ENCODE peak calls at places on chromosomes 11 and 22, in ten cellular contexts. One of them, this sample, is unnamed.
A peak's percentile ranks its signal among the peaks of the same experiment; 100 is the strongest.

GRCh38 chr11:64764753-64765152 is 5.0 kb upstream of the PYGM start:
- DNase-seq in stomach: no peak
- DNase-seq in lower leg skin: no peak
- DNase-seq in adrenal gland: peak; percentile 19
- DNase-seq in body of pancreas: no peak
- DNase-seq in esophagus muscularis mucosa: no peak
- DNase-seq in heart left ventricle: peak; percentile 17
- DNase-seq in ovary: peak; percentile 16
- DNase-seq in K562: no peak
- DNase-seq in tibial nerve: no peak
- DNase-seq in this sample: no peak

GRCh38 chr11:660281-660680 is 23.2 kb downstream of the DRD4 start:
- DNase-seq in stomach: no peak
- DNase-seq in lower leg skin: no peak
- DNase-seq in adrenal gland: no peak
- DNase-seq in body of pancreas: no peak
- DNase-seq in esophagus muscularis mucosa: no peak
- DNase-seq in heart left ventricle: no peak
- DNase-seq in ovary: no peak
- DNase-seq in K562: no peak
- DNase-seq in tibial nerve: no peak
- DNase-seq in this sample: no peak

GRCh38 chr11:103035656-103036434 is 56.1 kb downstream of the DCUN1D5 start:
- DNase-seq in stomach: no peak
- DNase-seq in lower leg skin: no peak
- DNase-seq in adrenal gland: peak; percentile 55
- DNase-seq in body of pancreas: peak; percentile 43
- DNase-seq in esophagus muscularis mucosa: no peak
- DNase-seq in heart left ventricle: no peak
- DNase-seq in ovary: no peak
- DNase-seq in K562: peak; percentile 49
- DNase-seq in tibial nerve: peak; percentile 67
- DNase-seq in this sample: no peak

GRCh38 chr22:33803371-33803770 is 116.9 kb downstream of the LARGE1 start:
- DNase-seq in stomach: no peak
- DNase-seq in lower leg skin: no peak
- DNase-seq in adrenal gland: no peak
- DNase-seq in body of pancreas: no peak
- DNase-seq in esophagus muscularis mucosa: no peak
- DNase-seq in heart left ventricle: no peak
- DNase-seq in ovary: no peak
- DNase-seq in K562: no peak
- DNase-seq in tibial nerve: no peak
- DNase-seq in this sample: no peak

GRCh38 chr11:4546876-4547275 is 1.9 kb downstream of the OR52M1 start:
- DNase-seq in stomach: no peak
- DNase-seq in lower leg skin: no peak
- DNase-seq in adrenal gland: no peak
- DNase-seq in body of pancreas: no peak
- DNase-seq in esophagus muscularis mucosa: no peak
- DNase-seq in heart left ventricle: no peak
- DNase-seq in ovary: no peak
- DNase-seq in K562: no peak
- DNase-seq in tibial nerve: no peak
- DNase-seq in this sample: no peak

GRCh38 chr11:70739811-70740474 is 341.6 kb downstream of the CTTN start:
- DNase-seq in stomach: no peak
- DNase-seq in lower leg skin: no peak
- DNase-seq in adrenal gland: no peak
- DNase-seq in body of pancreas: no peak
- DNase-seq in esophagus muscularis mucosa: no peak
- DNase-seq in heart left ventricle: no peak
- DNase-seq in ovary: no peak
- DNase-seq in K562: no peak
- DNase-seq in tibial nerve: no peak
- DNase-seq in this sample: no peak

GRCh38 chr11:119639642-119640205 is 89.3 kb downstream of the NECTIN1 start:
- DNase-seq in stomach: no peak
- DNase-seq in lower leg skin: no peak
- DNase-seq in adrenal gland: no peak
- DNase-seq in body of pancreas: no peak
- DNase-seq in esophagus muscularis mucosa: no peak
- DNase-seq in heart left ventricle: no peak
- DNase-seq in ovary: no peak
- DNase-seq in K562: no peak
- DNase-seq in tibial nerve: no peak
- DNase-seq in this sample: no peak

GRCh38 chr11:2828585-2829330 is 56.8 kb downstream of the CDKN1C start:
- DNase-seq in stomach: no peak
- DNase-seq in lower leg skin: no peak
- DNase-seq in adrenal gland: no peak
- DNase-seq in body of pancreas: no peak
- DNase-seq in esophagus muscularis mucosa: no peak
- DNase-seq in heart left ventricle: peak; percentile 52
- DNase-seq in ovary: no peak
- DNase-seq in K562: no peak
- DNase-seq in tibial nerve: no peak
- DNase-seq in this sample: no peak

GRCh38 chr22:21632237-21632895 is at the start of gene CCDC116:
- DNase-seq in stomach: peak; percentile 33
- DNase-seq in lower leg skin: no peak
- DNase-seq in adrenal gland: no peak
- DNase-seq in body of pancreas: no peak
- DNase-seq in esophagus muscularis mucosa: no peak
- DNase-seq in heart left ventricle: no peak
- DNase-seq in ovary: no peak
- DNase-seq in K562: peak; percentile 100
- DNase-seq in tibial nerve: no peak
- DNase-seq in this sample: no peak

GRCh38 chr22:45763236-45763624 is 91.6 kb downstream of the ATXN10 start:
- DNase-seq in stomach: no peak
- DNase-seq in lower leg skin: no peak
- DNase-seq in adrenal gland: no peak
- DNase-seq in body of pancreas: no peak
- DNase-seq in esophagus muscularis mucosa: no peak
- DNase-seq in heart left ventricle: no peak
- DNase-seq in ovary: no peak
- DNase-seq in K562: no peak
- DNase-seq in tibial nerve: no peak
- DNase-seq in this sample: no peak

GRCh38 chr11:67195971-67196418 is 70.3 kb upstream of the GRK2 start:
- DNase-seq in stomach: no peak
- DNase-seq in lower leg skin: no peak
- DNase-seq in adrenal gland: no peak
- DNase-seq in body of pancreas: no peak
- DNase-seq in esophagus muscularis mucosa: no peak
- DNase-seq in heart left ventricle: no peak
- DNase-seq in ovary: no peak
- DNase-seq in K562: no peak
- DNase-seq in tibial nerve: no peak
- DNase-seq in this sample: no peak

GRCh38 chr11:35323076-35323868 is 96.1 kb downstream of the SLC1A2 start:
- DNase-seq in stomach: no peak
- DNase-seq in lower leg skin: no peak
- DNase-seq in adrenal gland: no peak
- DNase-seq in body of pancreas: no peak
- DNase-seq in esophagus muscularis mucosa: no peak
- DNase-seq in heart left ventricle: no peak
- DNase-seq in ovary: no peak
- DNase-seq in K562: no peak
- DNase-seq in tibial nerve: no peak
- DNase-seq in this sample: no peak

GRCh38 chr11:2527621-2528291 is 82.9 kb downstream of the KCNQ1 start:
- DNase-seq in stomach: no peak
- DNase-seq in lower leg skin: peak; percentile 85
- DNase-seq in adrenal gland: peak; percentile 22
- DNase-seq in body of pancreas: peak; percentile 10
- DNase-seq in esophagus muscularis mucosa: no peak
- DNase-seq in heart left ventricle: peak; percentile 27
- DNase-seq in ovary: peak; percentile 13
- DNase-seq in K562: no peak
- DNase-seq in tibial nerve: no peak
- DNase-seq in this sample: no peak

GRCh38 chr11:5476184-5476819 is 12.2 kb upstream of the OR52D1 start:
- DNase-seq in stomach: peak; percentile 36
- DNase-seq in lower leg skin: no peak
- DNase-seq in adrenal gland: peak; percentile 33
- DNase-seq in body of pancreas: peak; percentile 46
- DNase-seq in esophagus muscularis mucosa: no peak
- DNase-seq in heart left ventricle: no peak
- DNase-seq in ovary: peak; percentile 30
- DNase-seq in K562: peak; percentile 71
- DNase-seq in tibial nerve: peak; percentile 13
- DNase-seq in this sample: no peak

DNA sequence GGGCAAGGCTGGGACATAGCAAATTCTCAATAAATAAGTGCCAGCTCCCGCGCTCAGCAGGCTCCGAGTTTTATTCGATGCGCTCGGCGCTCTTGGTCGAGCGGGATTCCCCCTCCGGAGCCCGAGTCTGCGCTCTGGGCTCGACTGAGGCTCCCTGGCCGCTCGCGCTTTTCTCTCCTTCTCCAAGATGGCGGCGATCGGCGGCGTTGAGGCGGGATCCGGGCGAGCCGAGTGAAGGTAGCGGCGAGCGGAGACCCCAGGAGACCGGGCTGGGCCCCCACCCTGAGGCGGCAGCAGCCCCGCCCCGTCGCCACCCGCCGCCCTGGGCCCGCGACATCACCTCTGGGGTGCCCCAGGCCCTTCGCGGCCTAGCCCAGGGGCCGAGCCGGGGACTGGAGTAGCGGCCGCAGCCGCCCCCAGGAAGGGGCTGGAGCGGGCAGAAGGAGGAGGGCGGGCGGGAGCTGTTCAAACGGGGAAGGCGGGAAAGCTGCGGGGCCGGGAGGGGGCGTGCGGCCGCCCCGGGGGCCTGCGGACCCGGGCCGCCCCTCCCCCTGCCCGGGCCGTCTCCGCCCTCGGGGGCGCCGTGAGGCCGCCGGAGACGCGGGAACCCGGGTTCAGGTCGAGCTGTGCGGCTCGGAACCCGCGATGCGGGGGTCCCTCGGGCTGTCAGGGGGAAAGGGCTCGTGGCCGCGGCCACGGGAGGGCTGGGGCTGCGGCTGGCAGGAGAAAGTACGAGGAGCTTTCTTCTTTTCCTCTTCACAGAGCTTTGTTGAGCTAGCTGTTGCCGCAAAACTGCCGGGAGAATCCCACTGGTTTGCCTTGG is at the start of gene HMGXB4:
- DNase-seq in stomach: peak; percentile 90
- DNase-seq in lower leg skin: peak; percentile 97
- DNase-seq in adrenal gland: peak; percentile 87
- DNase-seq in body of pancreas: peak; percentile 84
- DNase-seq in esophagus muscularis mucosa: peak; percentile 96
- DNase-seq in heart left ventricle: peak; percentile 92
- DNase-seq in ovary: peak; percentile 83
- DNase-seq in K562: peak; percentile 89
- DNase-seq in tibial nerve: peak; percentile 70
- DNase-seq in this sample: peak; percentile 76
- TF ChIP-seq POLR2A in stomach: no peak
- TF ChIP-seq POLR2A in lower leg skin: no peak
- TF ChIP-seq POLR2A in adrenal gland: no peak
- TF ChIP-seq POLR2A in body of pancreas: peak; percentile 35
- TF ChIP-seq POLR2A in esophagus muscularis mucosa: no peak
- TF ChIP-seq POLR2A in heart left ventricle: no peak
- TF ChIP-seq POLR2A in ovary: no peak
- TF ChIP-seq POLR2A in K562: peak; percentile 73
- TF ChIP-seq POLR2A in tibial nerve: no peak
- TF ChIP-seq POLR2A in this sample: no peak

GRCh38 chr11:117072517-117073218 is 25.6 kb downstream of the SIK3 start:
- DNase-seq in stomach: no peak
- DNase-seq in lower leg skin: no peak
- DNase-seq in adrenal gland: peak; percentile 43
- DNase-seq in body of pancreas: no peak
- DNase-seq in esophagus muscularis mucosa: no peak
- DNase-seq in heart left ventricle: no peak
- DNase-seq in ovary: no peak
- DNase-seq in K562: peak; percentile 62
- DNase-seq in tibial nerve: no peak
- DNase-seq in this sample: no peak
- TF ChIP-seq POLR2A in stomach: no peak
- TF ChIP-seq POLR2A in lower leg skin: no peak
- TF ChIP-seq POLR2A in adrenal gland: no peak
- TF ChIP-seq POLR2A in body of pancreas: no peak
- TF ChIP-seq POLR2A in esophagus muscularis mucosa: no peak
- TF ChIP-seq POLR2A in heart left ventricle: no peak
- TF ChIP-seq POLR2A in ovary: no peak
- TF ChIP-seq POLR2A in K562: no peak
- TF ChIP-seq POLR2A in tibial nerve: no peak
- TF ChIP-seq POLR2A in this sample: no peak

GRCh38 chr11:62552931-62553838 is 6.6 kb upstream of the AHNAK start:
- DNase-seq in stomach: peak; percentile 91
- DNase-seq in lower leg skin: peak; percentile 97
- DNase-seq in adrenal gland: peak; percentile 81
- DNase-seq in body of pancreas: peak; percentile 79
- DNase-seq in esophagus muscularis mucosa: peak; percentile 98
- DNase-seq in heart left ventricle: peak; percentile 92
- DNase-seq in ovary: peak; percentile 83
- DNase-seq in K562: peak; percentile 63
- DNase-seq in tibial nerve: peak; percentile 83
- DNase-seq in this sample: peak; percentile 87
- TF ChIP-seq POLR2A in stomach: no peak
- TF ChIP-seq POLR2A in lower leg skin: no peak
- TF ChIP-seq POLR2A in adrenal gland: peak; percentile 77
- TF ChIP-seq POLR2A in body of pancreas: peak; percentile 53
- TF ChIP-seq POLR2A in esophagus muscularis mucosa: peak; percentile 18
- TF ChIP-seq POLR2A in heart left ventricle: no peak
- TF ChIP-seq POLR2A in ovary: peak; percentile 29
- TF ChIP-seq POLR2A in K562: peak; percentile 48
- TF ChIP-seq POLR2A in tibial nerve: peak; percentile 25
- TF ChIP-seq POLR2A in this sample: peak; percentile 23

GRCh38 chr22:37625737-37626136 is 13.7 kb upstream of the SH3BP1 start:
- DNase-seq in stomach: no peak
- DNase-seq in lower leg skin: no peak
- DNase-seq in adrenal gland: no peak
- DNase-seq in body of pancreas: no peak
- DNase-seq in esophagus muscularis mucosa: no peak
- DNase-seq in heart left ventricle: no peak
- DNase-seq in ovary: no peak
- DNase-seq in K562: no peak
- DNase-seq in tibial nerve: no peak
- DNase-seq in this sample: no peak

GRCh38 chr22:37627545-37627944 is 11.9 kb upstream of the SH3BP1 start:
- DNase-seq in stomach: no peak
- DNase-seq in lower leg skin: peak; percentile 87
- DNase-seq in adrenal gland: peak; percentile 26
- DNase-seq in body of pancreas: no peak
- DNase-seq in esophagus muscularis mucosa: no peak
- DNase-seq in heart left ventricle: no peak
- DNase-seq in ovary: no peak
- DNase-seq in K562: no peak
- DNase-seq in tibial nerve: no peak
- DNase-seq in this sample: no peak

GRCh38 chr22:37626144-37626543 is 13.3 kb upstream of the SH3BP1 start:
- DNase-seq in stomach: peak; percentile 51
- DNase-seq in lower leg skin: peak; percentile 91
- DNase-seq in adrenal gland: no peak
- DNase-seq in body of pancreas: no peak
- DNase-seq in esophagus muscularis mucosa: no peak
- DNase-seq in heart left ventricle: peak; percentile 71
- DNase-seq in ovary: peak; percentile 89
- DNase-seq in K562: no peak
- DNase-seq in tibial nerve: peak; percentile 56
- DNase-seq in this sample: no peak

GRCh38 chr22:37627091-37627490 is 12.4 kb upstream of the SH3BP1 start:
- DNase-seq in stomach: no peak
- DNase-seq in lower leg skin: no peak
- DNase-seq in adrenal gland: no peak
- DNase-seq in body of pancreas: no peak
- DNase-seq in esophagus muscularis mucosa: no peak
- DNase-seq in heart left ventricle: no peak
- DNase-seq in ovary: no peak
- DNase-seq in K562: no peak
- DNase-seq in tibial nerve: no peak
- DNase-seq in this sample: no peak

GRCh38 chr22:37626556-37627075 is 12.9 kb upstream of the SH3BP1 start:
- DNase-seq in stomach: no peak
- DNase-seq in lower leg skin: no peak
- DNase-seq in adrenal gland: no peak
- DNase-seq in body of pancreas: no peak
- DNase-seq in esophagus muscularis mucosa: no peak
- DNase-seq in heart left ventricle: no peak
- DNase-seq in ovary: no peak
- DNase-seq in K562: no peak
- DNase-seq in tibial nerve: no peak
- DNase-seq in this sample: no peak
- TF ChIP-seq POLR2A in stomach: no peak
- TF ChIP-seq POLR2A in lower leg skin: no peak
- TF ChIP-seq POLR2A in adrenal gland: no peak
- TF ChIP-seq POLR2A in body of pancreas: no peak
- TF ChIP-seq POLR2A in esophagus muscularis mucosa: no peak
- TF ChIP-seq POLR2A in heart left ventricle: no peak
- TF ChIP-seq POLR2A in ovary: no peak
- TF ChIP-seq POLR2A in K562: no peak
- TF ChIP-seq POLR2A in tibial nerve: no peak
- TF ChIP-seq POLR2A in this sample: no peak

This sample was measured in breast epithelium.